ENCODE peak calls at places on chromosomes 3 and 15, in nine cellular contexts. H is right cardiac atrium, X is A549, Q is pancreas, Z is Peyer's patch, V is PC-3, L is ovary, S is neuronal stem cell, T is neural progenitor cell. W is an unnamed sample. For H3K9me3, the result is how much of the 10 kb centered on the place peaks cover.

GRCh38 chr15:56939257-56939656 is 20.8 kb downstream of the TCF12 start:
- DNase-seq in L (no peak), H (no peak), V (no peak), Z (no peak), X (no peak), T (no peak), Q (no peak), S (no peak), W (no peak)

GRCh38 chr3:20999661-21000060 is 751.3 kb downstream of the ZNF385D start:
- DNase-seq in V (peak), L (no peak), Z (no peak), S (no peak), H (no peak), X (no peak), Q (no peak), T (no peak), W (no peak)

GRCh38 chr3:125083776-125084175 is 28.0 kb upstream of the HEG1 start:
- DNase-seq in V (no peak), X (peak), T (no peak), Q (no peak), L (no peak), Z (no peak), H (no peak), S (no peak), W (no peak)

GRCh38 chr3:71924721-71925120 is 139.8 kb upstream of the PROK2 start:
- DNase-seq in X (no peak), Q (no peak), V (no peak), S (no peak), H (no peak), Z (no peak), T (no peak), L (no peak), W (no peak)

GRCh38 chr3:141523615-141524375 is 37.0 kb downstream of the RASA2 start:
- DNase-seq in H (no peak), T (no peak), X (no peak), S (no peak), Z (no peak), Q (no peak), V (peak), L (no peak), W (no peak)

GRCh38 chr3:196073188-196073838 is 8.6 kb downstream of the TFRC start:
- DNase-seq in Q (peak), L (peak), S (peak), X (peak), Z (peak), T (peak), H (peak), V (peak), W (no peak)

GRCh38 chr3:55690746-55691540 is 203.8 kb upstream of the WNT5A start:
- DNase-seq in X (no peak), T (peak), Z (no peak), V (no peak), L (no peak), Q (no peak), S (peak), H (no peak), W (no peak)

GRCh38 chr15:88476635-88477038 is 9.1 kb downstream of the MRPS11 start:
- DNase-seq in Z (no peak), H (no peak), L (peak), X (peak), Q (peak), T (peak), S (no peak), V (peak), W (no peak)

GRCh38 chr15:51955514-51955913 is 16.1 kb downstream of the LEO1 start:
- DNase-seq in Q (no peak), L (no peak), H (no peak), S (no peak), X (no peak), Z (no peak), V (no peak), T (no peak), W (no peak)

GRCh38 chr3:139106013-139106932 is 61.6 kb upstream of the PRR23C start:
- DNase-seq in Z (peak), Q (no peak), T (no peak), V (no peak), H (no peak), S (no peak), L (peak), X (no peak), W (no peak)

GRCh38 chr15:57031082-57031481 is 112.6 kb downstream of the TCF12 start:
- DNase-seq in Z (no peak), V (no peak), L (no peak), H (no peak), S (no peak), T (no peak), X (no peak), Q (no peak), W (no peak)

GRCh38 chr3:39849992-39850706 is 40.7 kb downstream of the MYRIP start:
- DNase-seq in H (no peak), Z (no peak), L (no peak), V (no peak), T (no peak), S (no peak), X (no peak), Q (no peak), W (no peak)

GRCh38 chr3:61938878-61939549 is 377.6 kb downstream of the PTPRG start:
- DNase-seq in V (no peak), Q (peak), X (no peak), S (no peak), H (no peak), T (no peak), Z (no peak), L (no peak), W (no peak)

GRCh38 chr3:41940393-41940792 is 21.5 kb downstream of the ULK4 start:
- DNase-seq in V (no peak), L (no peak), Z (no peak), H (no peak), Q (no peak), X (no peak), T (no peak), S (no peak), W (no peak)

GRCh38 chr15:94670436-94671034 is 439.2 kb downstream of the MCTP2 start:
- DNase-seq in X (peak), S (peak), Q (no peak), Z (no peak), L (no peak), V (peak), T (peak), H (no peak), W (no peak)

GRCh38 chr15:52805351-52806283 is 15.5 kb upstream of the ONECUT1 start:
- DNase-seq in L (no peak), T (peak), S (peak), Z (no peak), V (no peak), Q (peak), X (no peak), H (no peak), W (peak)

GRCh38 chr15:101795455-101795854 is 7.9 kb upstream of the OR4F6 start:
- DNase-seq in Q (no peak), S (no peak), V (peak), T (no peak), Z (no peak), X (no peak), L (no peak), H (no peak), W (no peak)

GRCh38 chr3:108381531-108381930 is 85.2 kb downstream of the HHLA2 start:
- DNase-seq in X (no peak), S (no peak), V (no peak), L (no peak), Q (no peak), H (no peak), Z (no peak), T (no peak), W (no peak)

GRCh38 chr15:44883219-44883900 is 73.1 kb upstream of the TERB2 start:
- DNase-seq in X (no peak), H (no peak), V (no peak), Q (no peak), Z (no peak), T (no peak), S (no peak), L (no peak), W (no peak)

GRCh38 chr15:31377030-31377429 is 50.4 kb downstream of the KLF13 start:
- DNase-seq in H (peak), L (no peak), T (no peak), V (no peak), Z (peak), S (no peak), X (no peak), Q (no peak), W (no peak)

GRCh38 chr3:126304704-126305103 is 52.5 kb downstream of the KLF15 start:
- DNase-seq in L (no peak), H (no peak), Q (no peak), T (no peak), S (no peak), Z (no peak), V (peak), X (no peak), W (no peak)

GRCh38 chr3:72282918-72283317 is 498.0 kb upstream of the PROK2 start:
- DNase-seq in V (no peak), Z (no peak), T (no peak), H (no peak), X (no peak), S (no peak), Q (no peak), L (no peak), W (no peak)

GRCh38 chr3:61250784-61251173 is 473 bp downstream of the FHIT start:
- DNase-seq in Z (no peak), H (peak), V (peak), S (no peak), T (peak), L (peak), Q (peak), X (peak), W (no peak)

GRCh38 chr3:146024260-146024659 is 136.7 kb downstream of the PLOD2 start:
- DNase-seq in V (no peak), Z (no peak), X (no peak), H (no peak), S (no peak), Q (no peak), L (no peak), T (no peak), W (no peak)

GRCh38 chr3:194682651-194683310 is 2.9 kb upstream of the FAM43A start:
- DNase-seq in T (peak), V (peak), X (peak), L (peak), Z (peak), H (peak), Q (peak), S (peak), W (peak)

GRCh38 chr3:149534671-149535394 is 60.3 kb downstream of the TM4SF4 start:
- DNase-seq in H (peak), Z (no peak), S (no peak), V (no peak), L (no peak), Q (no peak), X (peak), T (no peak), W (no peak)

GRCh38 chr3:129491794-129492193 is 36.6 kb upstream of the RHO start:
- DNase-seq in V (no peak), Q (no peak), S (no peak), H (no peak), X (no peak), T (no peak), Z (no peak), L (no peak), W (no peak)

GRCh38 chr3:45765286-45765851 is 31.0 kb downstream of the SLC6A20 start:
- DNase-seq in L (no peak), T (no peak), H (no peak), S (no peak), V (no peak), X (no peak), Q (no peak), Z (no peak), W (no peak)

GRCh38 chr3:156378871-156379270 is 176.0 kb downstream of the SSR3 start:
- DNase-seq in X (no peak), Q (no peak), S (no peak), H (no peak), T (peak), V (no peak), L (no peak), Z (no peak), W (no peak)

GRCh38 chr3:141231101-141231922 is at the start of gene PXYLP1:
- DNase-seq in S (peak), V (peak), X (peak), T (peak), Z (peak), H (peak), L (peak), Q (peak), W (peak)

GRCh38 chr3:177196473-177197040 is 725 bp downstream of the TBL1XR1 start:
- DNase-seq in L (peak), T (peak), S (peak), Z (peak), V (peak), H (no peak), Q (peak), X (peak), W (no peak)

GRCh38 chr3:156787926-156788663 is 38.1 kb upstream of the LEKR1 start:
- DNase-seq in H (no peak), L (no peak), Q (no peak), S (no peak), X (peak), T (no peak), Z (no peak), V (peak), W (no peak)

GRCh38 chr3:99638244-99638948 is at the start of gene COL8A1:
- DNase-seq in S (peak), X (no peak), Q (no peak), T (peak), V (peak), Z (no peak), H (peak), L (peak), W (peak)

GRCh38 chr3:1087066-1087555 is 5.7 kb upstream of the CNTN6 start:
- DNase-seq in T (peak), V (peak), L (peak), H (peak), Z (no peak), S (no peak), X (no peak), Q (peak), W (no peak)
- H3K9me3 ChIP-seq in T (under half), V (under half), L (under half), H (under half), Z (under half), S (under half), X (under half), Q (under half), W (under half)

GRCh38 chr15:93266291-93266690 is 177.3 kb upstream of the RGMA start:
- DNase-seq in X (no peak), V (no peak), S (no peak), Q (no peak), T (no peak), H (no peak), Z (no peak), L (no peak), W (no peak)
- H3K9me3 ChIP-seq in X (under half), V (under half), S (under half), Q (under half), T (under half), H (under half), Z (under half), L (under half), W (under half)

DNA sequence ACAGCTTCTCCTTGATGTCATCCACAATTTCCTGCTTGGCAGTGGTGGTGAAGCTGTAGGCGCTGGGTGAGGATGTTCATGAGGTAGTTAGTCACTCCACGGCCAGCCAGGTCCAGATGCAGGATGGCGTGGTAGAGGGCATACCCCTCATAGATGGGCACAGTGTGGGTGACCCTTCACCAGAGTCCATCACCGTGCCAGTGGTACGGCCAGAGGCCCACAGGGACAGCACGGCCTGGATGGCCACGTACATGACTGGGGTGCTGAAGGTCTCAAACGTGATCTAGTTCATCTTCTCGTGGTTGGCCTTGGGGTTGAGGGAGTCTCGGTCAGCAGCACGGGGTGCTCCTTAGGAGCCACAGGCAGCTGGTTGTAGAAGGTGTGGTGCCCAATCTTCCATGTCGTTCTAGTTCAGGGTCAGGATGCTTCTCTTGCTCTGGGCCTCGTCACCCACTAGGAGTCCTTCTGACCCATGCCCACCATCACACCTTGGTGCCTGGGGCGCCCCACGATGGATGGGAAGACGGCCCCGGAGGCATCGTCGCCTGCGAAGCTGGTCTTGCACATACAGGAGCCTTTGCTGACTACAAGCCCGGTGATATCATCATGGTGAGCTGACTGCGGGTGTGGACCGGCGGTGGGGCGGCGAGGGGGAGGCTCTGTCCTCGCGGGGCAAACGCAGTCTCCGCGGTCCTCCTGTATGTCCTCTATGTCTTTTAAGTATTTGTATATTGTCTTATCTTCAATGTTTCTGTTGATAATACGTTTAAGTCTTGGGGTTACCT is 1119.0 kb downstream of the NAALADL2 start:
- DNase-seq in V (no peak), Q (no peak), H (peak), S (no peak), Z (no peak), X (no peak), T (no peak), L (no peak), W (no peak)
- H3K9me3 ChIP-seq in V (under half), Q (under half), H (under half), S (under half), Z (under half), X (under half), T (under half), L (under half), W (under half)

GRCh38 chr3:43043071-43043766 is 62.7 kb downstream of the POMGNT2 start:
- DNase-seq in Z (no peak), V (peak), H (peak), T (no peak), Q (no peak), L (no peak), X (no peak), S (no peak), W (no peak)

GRCh38 chr3:43043793-43044192 is 62.1 kb downstream of the POMGNT2 start:
- DNase-seq in Z (no peak), L (no peak), S (no peak), T (no peak), V (no peak), Q (no peak), H (no peak), X (no peak), W (no peak)

GRCh38 chr3:43048470-43048869 is 57.4 kb downstream of the POMGNT2 start:
- DNase-seq in T (no peak), Z (no peak), S (no peak), X (no peak), V (no peak), H (no peak), Q (no peak), L (no peak), W (no peak)

GRCh38 chr3:43041517-43041916 is 62.4 kb downstream of the GASK1A start:
- DNase-seq in X (no peak), H (no peak), L (no peak), Q (no peak), Z (no peak), T (no peak), S (no peak), V (no peak), W (no peak)

DNA sequence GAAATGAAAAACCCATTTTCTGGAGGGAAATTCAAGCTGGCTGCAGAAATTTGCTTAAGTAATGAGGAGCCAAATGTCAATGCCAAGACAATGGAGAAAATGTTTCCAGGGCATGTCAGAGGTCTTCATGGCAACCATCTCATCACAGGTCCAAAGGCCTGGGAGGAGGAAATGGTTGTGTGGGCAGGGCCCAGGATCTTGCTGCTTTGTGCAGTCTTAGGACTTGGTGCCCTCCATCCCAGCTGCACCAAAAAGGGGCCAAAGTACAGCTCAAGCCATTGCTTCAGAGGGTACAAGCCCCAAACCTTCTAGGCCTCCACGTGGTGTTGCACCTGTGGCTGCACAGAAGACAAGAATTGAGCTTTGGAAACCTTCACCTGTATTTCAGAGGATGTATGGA is 59.3 kb downstream of the POMGNT2 start:
- DNase-seq in L (no peak), T (no peak), Z (no peak), H (no peak), Q (no peak), X (no peak), V (no peak), S (no peak), W (no peak)
- H3K9me3 ChIP-seq in L (under half), T (under half), Z (under half), H (under half), Q (under half), X (under half), V (under half), S (under half), W (under half)

GRCh38 chr3:36679384-36680200 is 84.8 kb downstream of the DCLK3 start:
- DNase-seq in T (no peak), Q (no peak), Z (no peak), S (no peak), H (no peak), X (peak), V (peak), L (no peak), W (no peak)

GRCh38 chr3:36678216-36679013 is 85.9 kb downstream of the DCLK3 start:
- DNase-seq in T (no peak), H (no peak), S (no peak), L (no peak), Q (no peak), V (peak), X (no peak), Z (no peak), W (no peak)

GRCh38 chr3:36674816-36675215 is 89.5 kb downstream of the DCLK3 start:
- DNase-seq in H (no peak), Z (no peak), V (no peak), L (no peak), S (no peak), Q (no peak), X (no peak), T (no peak), W (no peak)

GRCh38 chr3:36681867-36682266 is 82.5 kb downstream of the DCLK3 start:
- DNase-seq in H (no peak), X (no peak), S (no peak), L (no peak), Q (no peak), V (no peak), T (no peak), Z (no peak), W (no peak)

DNA sequence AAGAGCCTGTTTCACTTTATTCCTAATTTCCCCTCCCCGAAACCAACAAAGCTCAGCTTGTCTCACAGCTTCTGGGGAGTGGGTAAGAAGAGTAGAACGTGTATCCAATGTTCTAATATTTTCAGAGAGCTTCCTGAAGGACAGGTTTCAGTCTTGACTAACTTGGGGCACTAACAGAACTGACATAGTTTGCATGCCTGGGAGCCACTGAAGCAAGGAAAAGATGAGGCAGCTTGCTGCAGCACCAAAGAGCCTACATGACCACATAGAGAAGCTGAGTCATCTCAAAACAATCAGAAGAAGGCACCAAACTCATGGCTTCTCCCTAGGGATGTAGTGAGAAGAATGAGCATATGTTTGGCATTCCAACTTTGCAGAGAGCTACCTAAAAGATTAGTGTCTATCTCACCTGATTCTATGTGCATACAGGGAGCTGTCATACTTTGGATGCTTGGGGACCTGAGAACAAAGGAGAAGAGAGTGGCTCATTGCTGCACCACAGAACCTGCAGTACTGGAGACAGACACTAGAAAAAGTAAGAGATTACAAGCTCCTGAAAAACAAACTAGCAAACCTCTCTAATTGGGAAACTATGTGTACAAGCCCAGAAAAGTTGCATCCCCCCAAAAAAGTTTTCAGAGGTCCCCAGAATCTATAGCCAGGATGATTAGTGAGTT is 86.9 kb downstream of the DCLK3 start:
- DNase-seq in T (peak), Q (no peak), X (peak), L (no peak), V (peak), H (no peak), Z (no peak), S (no peak), W (no peak)
- H3K9me3 ChIP-seq in T (under half), Q (under half), X (under half), L (under half), V (under half), H (under half), Z (under half), S (under half), W (under half)